ENCODE peak calls at places on chromosomes 4 and X, in nine cellular contexts. One of them, this sample, is unnamed.
A peak's percentile ranks its signal among the peaks of the same experiment; 100 is the strongest.

GRCh38 chr4:169657470-169658107 is 37.2 kb downstream of the CLCN3 start:
- DNase-seq in NCI-H1694 treated with DMSO at 0.1 percent for 48 hours: no peak
- DNase-seq in pons: peak; percentile 26
- DNase-seq in iris pigment epithelial cell: no peak
- DNase-seq in aorta: no peak
- DNase-seq in T1000: no peak
- DNase-seq in hippocampal formation: no peak
- DNase-seq in progenitor cell of endocrine pancreas: no peak
- DNase-seq in neural crest cell: no peak
- DNase-seq in this sample: no peak

GRCh38 chrX:106862972-106863688 is 40.0 kb downstream of the RIPPLY1 start:
- DNase-seq in NCI-H1694 treated with DMSO at 0.1 percent for 48 hours: peak; percentile 2
- DNase-seq in pons: no peak
- DNase-seq in iris pigment epithelial cell: peak; percentile 17
- DNase-seq in aorta: no peak
- DNase-seq in T1000: no peak
- DNase-seq in hippocampal formation: no peak
- DNase-seq in progenitor cell of endocrine pancreas: no peak
- DNase-seq in neural crest cell: no peak
- DNase-seq in this sample: peak; percentile 23

GRCh38 chrX:24294619-24295018 is 19.2 kb downstream of the SUPT20HL2 start:
- DNase-seq in NCI-H1694 treated with DMSO at 0.1 percent for 48 hours: no peak
- DNase-seq in pons: peak; percentile 0
- DNase-seq in iris pigment epithelial cell: peak; percentile 29
- DNase-seq in aorta: no peak
- DNase-seq in T1000: no peak
- DNase-seq in hippocampal formation: no peak
- DNase-seq in progenitor cell of endocrine pancreas: no peak
- DNase-seq in neural crest cell: peak; percentile 34
- DNase-seq in this sample: peak; percentile 45

GRCh38 chr4:69524708-69525107 is 29.0 kb upstream of the UGT2B4 start:
- DNase-seq in NCI-H1694 treated with DMSO at 0.1 percent for 48 hours: no peak
- DNase-seq in pons: no peak
- DNase-seq in iris pigment epithelial cell: peak; percentile 3
- DNase-seq in aorta: no peak
- DNase-seq in T1000: no peak
- DNase-seq in hippocampal formation: no peak
- DNase-seq in progenitor cell of endocrine pancreas: no peak
- DNase-seq in neural crest cell: no peak
- DNase-seq in this sample: peak; percentile 6

GRCh38 chr4:170420255-170420693 is 330.5 kb upstream of the AADAT start:
- DNase-seq in NCI-H1694 treated with DMSO at 0.1 percent for 48 hours: no peak
- DNase-seq in pons: no peak
- DNase-seq in iris pigment epithelial cell: peak; percentile 58
- DNase-seq in aorta: no peak
- DNase-seq in T1000: no peak
- DNase-seq in hippocampal formation: no peak
- DNase-seq in progenitor cell of endocrine pancreas: no peak
- DNase-seq in neural crest cell: no peak
- DNase-seq in this sample: peak; percentile 87

GRCh38 chr4:1976416-1977352 is 32.1 kb downstream of the NELFA start:
- DNase-seq in NCI-H1694 treated with DMSO at 0.1 percent for 48 hours: no peak
- DNase-seq in pons: no peak
- DNase-seq in iris pigment epithelial cell: no peak
- DNase-seq in aorta: peak; percentile 35
- DNase-seq in T1000: no peak
- DNase-seq in hippocampal formation: no peak
- DNase-seq in progenitor cell of endocrine pancreas: no peak
- DNase-seq in neural crest cell: no peak
- DNase-seq in this sample: no peak

GRCh38 chr4:183617075-183617474 is 41.9 kb downstream of the RWDD4 start:
- DNase-seq in NCI-H1694 treated with DMSO at 0.1 percent for 48 hours: no peak
- DNase-seq in pons: no peak
- DNase-seq in iris pigment epithelial cell: no peak
- DNase-seq in aorta: no peak
- DNase-seq in T1000: no peak
- DNase-seq in hippocampal formation: no peak
- DNase-seq in progenitor cell of endocrine pancreas: no peak
- DNase-seq in neural crest cell: no peak
- DNase-seq in this sample: no peak

GRCh38 chr4:64890131-64890710 is 481.0 kb upstream of the TECRL start:
- DNase-seq in NCI-H1694 treated with DMSO at 0.1 percent for 48 hours: no peak
- DNase-seq in pons: peak; percentile 3
- DNase-seq in iris pigment epithelial cell: no peak
- DNase-seq in aorta: no peak
- DNase-seq in T1000: no peak
- DNase-seq in hippocampal formation: no peak
- DNase-seq in progenitor cell of endocrine pancreas: no peak
- DNase-seq in neural crest cell: no peak
- DNase-seq in this sample: no peak

GRCh38 chr4:72302981-72303704 is 265.9 kb downstream of the ADAMTS3 start:
- DNase-seq in NCI-H1694 treated with DMSO at 0.1 percent for 48 hours: no peak
- DNase-seq in pons: peak; percentile 52
- DNase-seq in iris pigment epithelial cell: peak; percentile 41
- DNase-seq in aorta: no peak
- DNase-seq in T1000: peak; percentile 10
- DNase-seq in hippocampal formation: no peak
- DNase-seq in progenitor cell of endocrine pancreas: peak; percentile 30
- DNase-seq in neural crest cell: peak; percentile 58
- DNase-seq in this sample: peak; percentile 67

GRCh38 chr4:140652601-140653000 is 83.8 kb upstream of the UCP1 start:
- DNase-seq in NCI-H1694 treated with DMSO at 0.1 percent for 48 hours: no peak
- DNase-seq in pons: no peak
- DNase-seq in iris pigment epithelial cell: no peak
- DNase-seq in aorta: no peak
- DNase-seq in T1000: no peak
- DNase-seq in hippocampal formation: no peak
- DNase-seq in progenitor cell of endocrine pancreas: no peak
- DNase-seq in neural crest cell: no peak
- DNase-seq in this sample: no peak

GRCh38 chrX:116841290-116841689 is 378.5 kb upstream of the CT83 start:
- DNase-seq in NCI-H1694 treated with DMSO at 0.1 percent for 48 hours: no peak
- DNase-seq in pons: no peak
- DNase-seq in iris pigment epithelial cell: no peak
- DNase-seq in aorta: no peak
- DNase-seq in T1000: no peak
- DNase-seq in hippocampal formation: no peak
- DNase-seq in progenitor cell of endocrine pancreas: no peak
- DNase-seq in neural crest cell: no peak
- DNase-seq in this sample: no peak

GRCh38 chr4:159252491-159252890 is 149.6 kb downstream of the RAPGEF2 start:
- DNase-seq in NCI-H1694 treated with DMSO at 0.1 percent for 48 hours: no peak
- DNase-seq in pons: peak; percentile 82
- DNase-seq in iris pigment epithelial cell: peak; percentile 89
- DNase-seq in aorta: no peak
- DNase-seq in T1000: no peak
- DNase-seq in hippocampal formation: no peak
- DNase-seq in progenitor cell of endocrine pancreas: no peak
- DNase-seq in neural crest cell: no peak
- DNase-seq in this sample: peak; percentile 61

GRCh38 chr4:157992038-157992706 is 180.7 kb downstream of the GASK1B start:
- DNase-seq in NCI-H1694 treated with DMSO at 0.1 percent for 48 hours: peak; percentile 35
- DNase-seq in pons: peak; percentile 93
- DNase-seq in iris pigment epithelial cell: peak; percentile 69
- DNase-seq in aorta: no peak
- DNase-seq in T1000: peak; percentile 7
- DNase-seq in hippocampal formation: peak; percentile 86
- DNase-seq in progenitor cell of endocrine pancreas: peak; percentile 11
- DNase-seq in neural crest cell: peak; percentile 61
- DNase-seq in this sample: peak; percentile 91

GRCh38 chr4:102447413-102447812 is 53.7 kb upstream of the NFKB1 start:
- DNase-seq in NCI-H1694 treated with DMSO at 0.1 percent for 48 hours: no peak
- DNase-seq in pons: no peak
- DNase-seq in iris pigment epithelial cell: no peak
- DNase-seq in aorta: no peak
- DNase-seq in T1000: no peak
- DNase-seq in hippocampal formation: no peak
- DNase-seq in progenitor cell of endocrine pancreas: no peak
- DNase-seq in neural crest cell: no peak
- DNase-seq in this sample: no peak

GRCh38 chr4:4350909-4351308 is 36.0 kb upstream of the NSG1 start:
- DNase-seq in NCI-H1694 treated with DMSO at 0.1 percent for 48 hours: no peak
- DNase-seq in pons: no peak
- DNase-seq in iris pigment epithelial cell: no peak
- DNase-seq in aorta: no peak
- DNase-seq in T1000: no peak
- DNase-seq in hippocampal formation: no peak
- DNase-seq in progenitor cell of endocrine pancreas: no peak
- DNase-seq in neural crest cell: no peak
- DNase-seq in this sample: no peak

GRCh38 chr4:116516711-116517110 is 568.7 kb downstream of the TRAM1L1 start:
- DNase-seq in NCI-H1694 treated with DMSO at 0.1 percent for 48 hours: no peak
- DNase-seq in pons: no peak
- DNase-seq in iris pigment epithelial cell: no peak
- DNase-seq in aorta: no peak
- DNase-seq in T1000: no peak
- DNase-seq in hippocampal formation: no peak
- DNase-seq in progenitor cell of endocrine pancreas: no peak
- DNase-seq in neural crest cell: no peak
- DNase-seq in this sample: no peak

GRCh38 chrX:13658602-13659001 is 5.7 kb downstream of the TCEANC start:
- DNase-seq in NCI-H1694 treated with DMSO at 0.1 percent for 48 hours: peak; percentile 2
- DNase-seq in pons: peak; percentile 76
- DNase-seq in iris pigment epithelial cell: peak; percentile 64
- DNase-seq in aorta: no peak
- DNase-seq in T1000: no peak
- DNase-seq in hippocampal formation: peak; percentile 70
- DNase-seq in progenitor cell of endocrine pancreas: no peak
- DNase-seq in neural crest cell: no peak
- DNase-seq in this sample: peak; percentile 73

GRCh38 chr4:104449537-104449936 is 45.2 kb downstream of the CXXC4 start:
- DNase-seq in NCI-H1694 treated with DMSO at 0.1 percent for 48 hours: no peak
- DNase-seq in pons: no peak
- DNase-seq in iris pigment epithelial cell: no peak
- DNase-seq in aorta: no peak
- DNase-seq in T1000: no peak
- DNase-seq in hippocampal formation: no peak
- DNase-seq in progenitor cell of endocrine pancreas: no peak
- DNase-seq in neural crest cell: no peak
- DNase-seq in this sample: no peak

GRCh38 chr4:19969492-19969891 is 282.2 kb upstream of the SLIT2 start:
- DNase-seq in NCI-H1694 treated with DMSO at 0.1 percent for 48 hours: no peak
- DNase-seq in pons: no peak
- DNase-seq in iris pigment epithelial cell: peak; percentile 20
- DNase-seq in aorta: no peak
- DNase-seq in T1000: no peak
- DNase-seq in hippocampal formation: no peak
- DNase-seq in progenitor cell of endocrine pancreas: no peak
- DNase-seq in neural crest cell: no peak
- DNase-seq in this sample: peak; percentile 55

GRCh38 chr4:99144070-99144469 is at the start of gene ADH4:
- DNase-seq in NCI-H1694 treated with DMSO at 0.1 percent for 48 hours: no peak
- DNase-seq in pons: no peak
- DNase-seq in iris pigment epithelial cell: no peak
- DNase-seq in aorta: no peak
- DNase-seq in T1000: no peak
- DNase-seq in hippocampal formation: no peak
- DNase-seq in progenitor cell of endocrine pancreas: no peak
- DNase-seq in neural crest cell: no peak
- DNase-seq in this sample: peak; percentile 31

GRCh38 chrX:34778961-34779360 is 121.9 kb upstream of the TMEM47 start:
- DNase-seq in NCI-H1694 treated with DMSO at 0.1 percent for 48 hours: no peak
- DNase-seq in pons: no peak
- DNase-seq in iris pigment epithelial cell: peak; percentile 83
- DNase-seq in aorta: no peak
- DNase-seq in T1000: no peak
- DNase-seq in hippocampal formation: no peak
- DNase-seq in progenitor cell of endocrine pancreas: no peak
- DNase-seq in neural crest cell: no peak
- DNase-seq in this sample: peak; percentile 50

GRCh38 chrX:123504630-123505270 is 228.1 kb downstream of the THOC2 start:
- DNase-seq in NCI-H1694 treated with DMSO at 0.1 percent for 48 hours: no peak
- DNase-seq in pons: no peak
- DNase-seq in iris pigment epithelial cell: no peak
- DNase-seq in aorta: no peak
- DNase-seq in T1000: no peak
- DNase-seq in hippocampal formation: no peak
- DNase-seq in progenitor cell of endocrine pancreas: no peak
- DNase-seq in neural crest cell: no peak
- DNase-seq in this sample: no peak